ENCODE peak calls at places on chromosomes 16 and 17, in five cellular contexts. Q is hypothalamus, N is NCI-H1930, G is IMR-90, B is RWPE1. C is an unnamed sample.

GRCh38 chr17:39612291-39612894 is 4.7 kb upstream of the NEUROD2 start:
- DNase-seq in Q (no peak), N (no peak), G (no peak), B (no peak), C (no peak)

GRCh38 chr17:10614536-10615155 is 42.5 kb downstream of the MYH3 start:
- DNase-seq in Q (no peak), N (peak; percentile 64), G (peak; percentile 51), B (peak; percentile 61), C (peak; percentile 27)

GRCh38 chr17:7589891-7590611 is at the start of gene SOX15:
- DNase-seq in Q (no peak), N (no peak), G (peak; percentile 57), B (peak; percentile 88), C (peak; percentile 55)

GRCh38 chr17:48025040-48025903 is 12.3 kb downstream of the COPZ2 start:
- DNase-seq in Q (peak; percentile 91), N (peak; percentile 95), G (peak; percentile 96), B (peak; percentile 94), C (peak; percentile 93)

GRCh38 chr16:66358231-66358630 is 8.3 kb upstream of the CDH5 start:
- DNase-seq in Q (no peak), N (no peak), G (no peak), B (peak; percentile 24), C (no peak)

GRCh38 chr16:50737420-50737959 is 4.4 kb upstream of the CYLD start:
- DNase-seq in Q (no peak), N (no peak), G (peak; percentile 13), B (no peak), C (no peak)

GRCh38 chr17:9677411-9677810 is 32.1 kb downstream of the USP43 start:
- DNase-seq in Q (no peak), N (no peak), G (no peak), B (peak; percentile 30), C (no peak)

GRCh38 chr16:2468142-2468724 is 2.9 kb upstream of the NTN3 start:
- DNase-seq in Q (no peak), N (no peak), G (peak; percentile 11), B (peak; percentile 81), C (peak; percentile 72)

GRCh38 chr17:11240041-11240801 is 792 bp upstream of the SHISA6 start:
- DNase-seq in Q (no peak), N (no peak), G (no peak), B (no peak), C (no peak)

C was measured in H54.